ENCODE peak calls at places on chromosome 9, in six cellular contexts. N is anterior cingulate cortex, T is NCI-H2171 treated with DMSO at 0.1 percent for 48 hours, L is HCEC 1CT, Y is heart right ventricle, V is foreskin keratinocyte. C is an unnamed sample.

GRCh38 chr9:14515564-14516198 is 177.6 kb downstream of the ZDHHC21 start:
- DNase-seq in N (no peak), T (peak), L (no peak), Y (no peak), V (no peak), C (peak)

GRCh38 chr9:21974230-21974541 is 20.0 kb downstream of the CDKN2A start:
- DNase-seq in N (no peak), T (no peak), L (no peak), Y (no peak), V (no peak), C (peak)

GRCh38 chr9:130579738-130580463 is 524 bp downstream of the FUBP3 start:
- DNase-seq in N (no peak), T (no peak), L (no peak), Y (no peak), V (no peak), C (peak)

GRCh38 chr9:3498691-3499090 is 27.1 kb downstream of the RFX3 start:
- DNase-seq in N (no peak), T (no peak), L (no peak), Y (no peak), V (no peak), C (peak)

GRCh38 chr9:91771864-91772263 is 178.2 kb downstream of the ROR2 start:
- DNase-seq in N (no peak), T (no peak), L (no peak), Y (no peak), V (no peak), C (no peak)

GRCh38 chr9:135512904-135513303 is 8.3 kb upstream of the LCN1 start:
- DNase-seq in N (no peak), T (no peak), L (no peak), Y (no peak), V (no peak), C (no peak)

GRCh38 chr9:13513710-13514444 is 234.4 kb upstream of the MPDZ start:
- DNase-seq in N (no peak), T (no peak), L (no peak), Y (peak), V (peak), C (no peak)

GRCh38 chr9:35659340-35659739 is 1.2 kb downstream of the CCDC107 start:
- DNase-seq in N (no peak), T (peak), L (peak), Y (no peak), V (peak), C (no peak)

GRCh38 chr9:98603821-98604383 is 104.8 kb downstream of the GABBR2 start:
- DNase-seq in N (peak), T (no peak), L (no peak), Y (no peak), V (no peak), C (no peak)

GRCh38 chr9:36999728-37000333 is 34.2 kb downstream of the PAX5 start:
- DNase-seq in N (no peak), T (no peak), L (no peak), Y (no peak), V (no peak), C (no peak)

GRCh38 chr9:77450093-77450475 is 198.0 kb downstream of the GNA14 start:
- DNase-seq in N (no peak), T (no peak), L (no peak), Y (no peak), V (no peak), C (no peak)

GRCh38 chr9:96450613-96451544 is 910 bp downstream of the HABP4 start:
- DNase-seq in N (peak), T (peak), L (peak), Y (peak), V (no peak), C (peak)

GRCh38 chr9:16459421-16460148 is 410.9 kb downstream of the BNC2 start:
- DNase-seq in N (no peak), T (no peak), L (no peak), Y (no peak), V (no peak), C (no peak)

GRCh38 chr9:74107692-74108091 is 389.4 kb upstream of the RORB start:
- DNase-seq in N (no peak), T (no peak), L (no peak), Y (no peak), V (no peak), C (no peak)

GRCh38 chr9:129489838-129490582 is 130.9 kb downstream of the C9orf50 start:
- DNase-seq in N (no peak), T (peak), L (peak), Y (peak), V (no peak), C (peak)

GRCh38 chr9:133160742-133161541 is 2.8 kb downstream of the GBGT1 start:
- DNase-seq in N (no peak), T (peak), L (peak), Y (peak), V (peak), C (peak)

GRCh38 chr9:72383978-72384709 is 19.1 kb upstream of the ZFAND5 start:
- DNase-seq in N (no peak), T (no peak), L (peak), Y (no peak), V (peak), C (no peak)

GRCh38 chr9:65409471-65409980 is 124.5 kb upstream of the FOXD4L5 start:
- DNase-seq in N (no peak), T (no peak), L (no peak), Y (no peak), V (no peak), C (no peak)

GRCh38 chr9:14942037-14942436 is 31.8 kb upstream of the FREM1 start:
- DNase-seq in N (no peak), T (peak), L (no peak), Y (no peak), V (no peak), C (no peak)

GRCh38 chr9:137798901-137799629 is 78.5 kb upstream of the CACNA1B start:
- DNase-seq in N (no peak), T (no peak), L (no peak), Y (no peak), V (no peak), C (no peak)

C was measured in NCI-H82.